ENCODE peak calls at places on chromosomes 12 and 14, in nine cellular contexts. One of them, this sample, is unnamed.

GRCh38 chr12:47837190-47838171 is 17.8 kb upstream of the HDAC7 start:
- DNase-seq in GM12878: peak; percentile 20
- DNase-seq in HepG2: peak; percentile 54
- DNase-seq in A549: peak; percentile 82
- DNase-seq in K562: peak; percentile 73
- DNase-seq in GM23338: peak; percentile 91
- DNase-seq in HCT116: peak; percentile 66
- DNase-seq in SK-N-SH: peak; percentile 81
- DNase-seq in HL-60: peak; percentile 44
- DNase-seq in this sample: peak; percentile 59

GRCh38 chr12:53060064-53060720 is 10.3 kb downstream of the TNS2 start:
- DNase-seq in SK-N-SH: no peak
- DNase-seq in HepG2: no peak
- DNase-seq in GM23338: no peak
- DNase-seq in A549: no peak
- DNase-seq in GM12878: no peak
- DNase-seq in HL-60: no peak
- DNase-seq in K562: no peak
- DNase-seq in HCT116: no peak
- DNase-seq in this sample: no peak

GRCh38 chr14:86654558-86655184 is 1124.7 kb downstream of the FLRT2 start:
- DNase-seq in HL-60: peak; percentile 66
- DNase-seq in A549: peak; percentile 51
- DNase-seq in GM12878: no peak
- DNase-seq in HCT116: peak; percentile 0
- DNase-seq in GM23338: peak; percentile 93
- DNase-seq in SK-N-SH: peak; percentile 19
- DNase-seq in HepG2: peak; percentile 34
- DNase-seq in K562: peak; percentile 9
- DNase-seq in this sample: peak; percentile 4

GRCh38 chr12:100565987-100566545 is 7.4 kb upstream of the GAS2L3 start:
- DNase-seq in K562: no peak
- DNase-seq in HL-60: no peak
- DNase-seq in HepG2: no peak
- DNase-seq in SK-N-SH: no peak
- DNase-seq in A549: no peak
- DNase-seq in GM12878: no peak
- DNase-seq in GM23338: no peak
- DNase-seq in HCT116: no peak
- DNase-seq in this sample: no peak

GRCh38 chr14:71212683-71213107 is 305.4 kb downstream of the PCNX1 start:
- DNase-seq in HepG2: no peak
- DNase-seq in K562: no peak
- DNase-seq in SK-N-SH: no peak
- DNase-seq in HL-60: no peak
- DNase-seq in GM23338: no peak
- DNase-seq in GM12878: no peak
- DNase-seq in A549: no peak
- DNase-seq in HCT116: no peak
- DNase-seq in this sample: no peak

GRCh38 chr12:57203791-57204190 is 12.8 kb upstream of the NXPH4 start:
- DNase-seq in HL-60: no peak
- DNase-seq in SK-N-SH: no peak
- DNase-seq in GM23338: no peak
- DNase-seq in A549: no peak
- DNase-seq in K562: no peak
- DNase-seq in HepG2: no peak
- DNase-seq in HCT116: no peak
- DNase-seq in GM12878: no peak
- DNase-seq in this sample: no peak

GRCh38 chr12:47636908-47637780 is 68.7 kb downstream of the RPAP3 start:
- DNase-seq in HepG2: peak; percentile 58
- DNase-seq in GM12878: no peak
- DNase-seq in HL-60: peak; percentile 58
- DNase-seq in A549: peak; percentile 78
- DNase-seq in SK-N-SH: no peak
- DNase-seq in K562: peak; percentile 17
- DNase-seq in GM23338: peak; percentile 94
- DNase-seq in HCT116: peak; percentile 69
- DNase-seq in this sample: no peak

GRCh38 chr14:59360923-59361794 is 104.0 kb downstream of the GPR135 start:
- DNase-seq in HepG2: peak; percentile 59
- DNase-seq in SK-N-SH: peak; percentile 62
- DNase-seq in HL-60: peak; percentile 94
- DNase-seq in K562: peak; percentile 68
- DNase-seq in GM23338: no peak
- DNase-seq in GM12878: no peak
- DNase-seq in A549: peak; percentile 90
- DNase-seq in HCT116: peak; percentile 86
- DNase-seq in this sample: no peak

GRCh38 chr14:22426711-22427110 is 162.3 kb downstream of the DAD1 start:
- DNase-seq in A549: no peak
- DNase-seq in GM12878: no peak
- DNase-seq in HepG2: no peak
- DNase-seq in HCT116: no peak
- DNase-seq in SK-N-SH: no peak
- DNase-seq in GM23338: no peak
- DNase-seq in HL-60: no peak
- DNase-seq in K562: no peak
- DNase-seq in this sample: no peak

GRCh38 chr14:22432348-22432976 is 156.6 kb downstream of the DAD1 start:
- DNase-seq in HCT116: peak; percentile 13
- DNase-seq in SK-N-SH: no peak
- DNase-seq in A549: peak; percentile 77
- DNase-seq in HL-60: peak; percentile 47
- DNase-seq in GM12878: no peak
- DNase-seq in HepG2: no peak
- DNase-seq in K562: no peak
- DNase-seq in GM23338: peak; percentile 16
- DNase-seq in this sample: peak; percentile 36

GRCh38 chr14:22427771-22428228 is 161.2 kb downstream of the DAD1 start:
- DNase-seq in HCT116: no peak
- DNase-seq in A549: peak; percentile 14
- DNase-seq in HepG2: peak; percentile 81
- DNase-seq in K562: no peak
- DNase-seq in SK-N-SH: no peak
- DNase-seq in GM12878: no peak
- DNase-seq in GM23338: peak; percentile 15
- DNase-seq in HL-60: peak; percentile 93
- DNase-seq in this sample: no peak

GRCh38 chr14:22429546-22429945 is 159.5 kb downstream of the DAD1 start:
- DNase-seq in HL-60: peak; percentile 30
- DNase-seq in HCT116: no peak
- DNase-seq in GM12878: no peak
- DNase-seq in SK-N-SH: no peak
- DNase-seq in GM23338: no peak
- DNase-seq in HepG2: no peak
- DNase-seq in A549: no peak
- DNase-seq in K562: no peak
- DNase-seq in this sample: no peak

GRCh38 chr14:22428681-22429315 is 160.2 kb downstream of the DAD1 start:
- DNase-seq in GM23338: no peak
- DNase-seq in HCT116: no peak
- DNase-seq in SK-N-SH: no peak
- DNase-seq in HL-60: peak; percentile 80
- DNase-seq in K562: no peak
- DNase-seq in GM12878: no peak
- DNase-seq in A549: no peak
- DNase-seq in HepG2: no peak
- DNase-seq in this sample: no peak
- TF ChIP-seq REST in GM23338: no peak
- TF ChIP-seq REST in HCT116: no peak
- TF ChIP-seq REST in SK-N-SH: no peak
- TF ChIP-seq REST in HL-60: no peak
- TF ChIP-seq REST in K562: no peak
- TF ChIP-seq REST in GM12878: no peak
- TF ChIP-seq REST in A549: no peak
- TF ChIP-seq REST in HepG2: no peak
- TF ChIP-seq REST in this sample: no peak

GRCh38 chr14:83816755-83817154 is 1713.2 kb upstream of the FLRT2 start:
- DNase-seq in HepG2: no peak
- DNase-seq in K562: no peak
- DNase-seq in GM12878: no peak
- DNase-seq in HCT116: no peak
- DNase-seq in GM23338: no peak
- DNase-seq in A549: no peak
- DNase-seq in SK-N-SH: no peak
- DNase-seq in HL-60: no peak
- DNase-seq in this sample: no peak
- H3K4me3 ChIP-seq in HepG2: no peak overlapping the region
- H3K4me3 ChIP-seq in K562: no peak overlapping the region
- H3K4me3 ChIP-seq in GM12878: no peak overlapping the region
- H3K4me3 ChIP-seq in HCT116: no peak overlapping the region
- H3K4me3 ChIP-seq in GM23338: no peak overlapping the region
- H3K4me3 ChIP-seq in A549: no peak overlapping the region
- H3K4me3 ChIP-seq in SK-N-SH: no peak overlapping the region
- H3K4me3 ChIP-seq in HL-60: no peak overlapping the region
- H3K4me3 ChIP-seq in this sample: no peak overlapping the region

GRCh38 chr14:101069666-101070362 is 166.3 kb upstream of the RTL1 start:
- DNase-seq in K562: no peak
- DNase-seq in HepG2: no peak
- DNase-seq in GM12878: no peak
- DNase-seq in HL-60: no peak
- DNase-seq in GM23338: no peak
- DNase-seq in A549: no peak
- DNase-seq in SK-N-SH: no peak
- DNase-seq in HCT116: no peak
- DNase-seq in this sample: no peak

GRCh38 chr14:101068293-101068957 is 164.9 kb upstream of the RTL1 start:
- DNase-seq in K562: no peak
- DNase-seq in HCT116: no peak
- DNase-seq in GM23338: no peak
- DNase-seq in HL-60: no peak
- DNase-seq in GM12878: no peak
- DNase-seq in HepG2: no peak
- DNase-seq in A549: no peak
- DNase-seq in SK-N-SH: no peak
- DNase-seq in this sample: no peak

GRCh38 chr14:101070540-101071492 is 167.3 kb upstream of the RTL1 start:
- DNase-seq in A549: no peak
- DNase-seq in GM12878: no peak
- DNase-seq in GM23338: no peak
- DNase-seq in SK-N-SH: peak; percentile 27
- DNase-seq in HepG2: no peak
- DNase-seq in HL-60: no peak
- DNase-seq in K562: no peak
- DNase-seq in HCT116: no peak
- DNase-seq in this sample: no peak

GRCh38 chr14:101066826-101067508 is 163.4 kb upstream of the RTL1 start:
- DNase-seq in SK-N-SH: no peak
- DNase-seq in A549: no peak
- DNase-seq in HL-60: no peak
- DNase-seq in GM23338: no peak
- DNase-seq in GM12878: no peak
- DNase-seq in HCT116: no peak
- DNase-seq in HepG2: no peak
- DNase-seq in K562: no peak
- DNase-seq in this sample: no peak

GRCh38 chr14:101068958-101069549 is 165.5 kb upstream of the RTL1 start:
- DNase-seq in A549: no peak
- DNase-seq in HepG2: no peak
- DNase-seq in K562: no peak
- DNase-seq in HCT116: no peak
- DNase-seq in SK-N-SH: no peak
- DNase-seq in HL-60: no peak
- DNase-seq in GM12878: no peak
- DNase-seq in GM23338: no peak
- DNase-seq in this sample: no peak
- TF ChIP-seq REST in A549: no peak
- TF ChIP-seq REST in HepG2: no peak
- TF ChIP-seq REST in K562: no peak
- TF ChIP-seq REST in HCT116: no peak
- TF ChIP-seq REST in SK-N-SH: no peak
- TF ChIP-seq REST in HL-60: no peak
- TF ChIP-seq REST in GM12878: no peak
- TF ChIP-seq REST in GM23338: no peak
- TF ChIP-seq REST in this sample: no peak

GRCh38 chr12:104459556-104459909 is 2.8 kb downstream of the CHST11 start:
- DNase-seq in GM12878: no peak
- DNase-seq in HepG2: no peak
- DNase-seq in GM23338: no peak
- DNase-seq in HL-60: no peak
- DNase-seq in A549: no peak
- DNase-seq in SK-N-SH: no peak
- DNase-seq in HCT116: no peak
- DNase-seq in K562: no peak
- DNase-seq in this sample: no peak

GRCh38 chr12:104462325-104462724 is 5.6 kb downstream of the CHST11 start:
- DNase-seq in A549: no peak
- DNase-seq in HL-60: no peak
- DNase-seq in SK-N-SH: no peak
- DNase-seq in GM12878: no peak
- DNase-seq in HCT116: no peak
- DNase-seq in K562: no peak
- DNase-seq in GM23338: no peak
- DNase-seq in HepG2: no peak
- DNase-seq in this sample: no peak

GRCh38 chr12:104462931-104463339 is 6.2 kb downstream of the CHST11 start:
- DNase-seq in HL-60: peak; percentile 52
- DNase-seq in SK-N-SH: no peak
- DNase-seq in GM12878: peak; percentile 88
- DNase-seq in K562: no peak
- DNase-seq in A549: no peak
- DNase-seq in HepG2: no peak
- DNase-seq in HCT116: no peak
- DNase-seq in GM23338: no peak
- DNase-seq in this sample: no peak

GRCh38 chr12:104460041-104460757 is 3.5 kb downstream of the CHST11 start:
- DNase-seq in HCT116: no peak
- DNase-seq in HepG2: no peak
- DNase-seq in HL-60: peak; percentile 44
- DNase-seq in SK-N-SH: no peak
- DNase-seq in K562: no peak
- DNase-seq in A549: no peak
- DNase-seq in GM23338: no peak
- DNase-seq in GM12878: no peak
- DNase-seq in this sample: no peak

DNA sequence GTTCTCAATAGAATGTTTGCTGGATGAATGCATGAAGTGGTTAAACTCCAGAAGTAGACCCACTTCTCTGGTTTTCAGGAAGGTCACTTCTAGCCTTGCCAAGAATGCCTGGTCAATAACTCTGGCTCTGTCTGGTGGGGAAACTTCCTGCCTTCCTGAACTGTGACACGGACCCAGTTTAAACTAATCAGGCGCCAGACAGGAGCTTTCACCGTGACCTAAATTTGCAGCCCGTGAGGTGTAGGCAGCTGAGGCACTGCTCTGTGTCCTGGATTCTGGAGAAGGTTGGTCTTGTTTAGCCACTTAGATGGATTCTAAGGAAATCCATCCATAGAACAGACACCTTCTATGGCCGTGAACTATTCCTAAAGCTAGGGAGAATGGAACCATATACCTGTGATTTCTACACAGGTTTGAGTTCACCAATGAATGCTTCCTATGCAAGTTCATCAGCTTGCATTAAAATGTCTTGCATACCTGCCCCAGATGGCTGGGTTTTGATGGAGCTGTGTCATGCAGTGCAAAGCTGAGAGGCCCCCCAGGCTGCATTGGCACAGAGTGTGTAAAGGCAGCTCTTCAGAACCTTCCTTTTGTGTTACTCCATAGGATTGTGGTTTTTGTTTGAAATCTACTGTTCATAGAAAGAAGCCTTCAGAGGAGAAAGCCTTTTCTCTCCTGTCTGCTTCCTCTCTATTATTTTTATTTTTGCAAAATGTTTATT is 4.4 kb downstream of the CHST11 start:
- DNase-seq in A549: no peak
- DNase-seq in GM12878: no peak
- DNase-seq in SK-N-SH: no peak
- DNase-seq in HCT116: no peak
- DNase-seq in GM23338: no peak
- DNase-seq in K562: no peak
- DNase-seq in HL-60: peak; percentile 75
- DNase-seq in HepG2: no peak
- DNase-seq in this sample: no peak
- H3K4me3 ChIP-seq in A549: no peak overlapping the region
- H3K4me3 ChIP-seq in GM12878: peak overlapping the region; percentile 100
- H3K4me3 ChIP-seq in SK-N-SH: no peak overlapping the region
- H3K4me3 ChIP-seq in HCT116: no peak overlapping the region
- H3K4me3 ChIP-seq in GM23338: no peak overlapping the region
- H3K4me3 ChIP-seq in K562: no peak overlapping the region
- H3K4me3 ChIP-seq in HL-60: peak overlapping the region; percentile 89
- H3K4me3 ChIP-seq in HepG2: no peak overlapping the region
- H3K4me3 ChIP-seq in this sample: no peak overlapping the region

This sample was measured in Panc1.